ENCODE peak calls at places on chromosomes 6 and 20, in four cellular contexts. One of them, this sample, is unnamed. For H3K36me3, the result is how much of the 10 kb centered on the place peaks cover.

GRCh38 chr6:124076336-124077048 is 272.8 kb downstream of the NKAIN2 start:
- DNase-seq in HCT116: no peak
- DNase-seq in body of pancreas: no peak
- DNase-seq in Panc1: no peak
- DNase-seq in this sample: no peak

GRCh38 chr20:21339499-21339898 is 36.4 kb downstream of the XRN2 start:
- DNase-seq in HCT116: no peak
- DNase-seq in Panc1: no peak
- DNase-seq in body of pancreas: no peak
- DNase-seq in this sample: no peak

GRCh38 chr20:24673678-24674570 is 204.5 kb downstream of the SYNDIG1 start:
- DNase-seq in HCT116: no peak
- DNase-seq in Panc1: no peak
- DNase-seq in body of pancreas: no peak
- DNase-seq in this sample: no peak

GRCh38 chr6:101597711-101598110 is 204.2 kb downstream of the GRIK2 start:
- DNase-seq in body of pancreas: no peak
- DNase-seq in Panc1: no peak
- DNase-seq in HCT116: peak
- DNase-seq in this sample: no peak

GRCh38 chr6:37429352-37429750 is 3.7 kb upstream of the CMTR1 start:
- DNase-seq in body of pancreas: no peak
- DNase-seq in Panc1: no peak
- DNase-seq in HCT116: no peak
- DNase-seq in this sample: peak

GRCh38 chr6:18090349-18090786 is 32.1 kb downstream of the NHLRC1 start:
- DNase-seq in Panc1: no peak
- DNase-seq in HCT116: no peak
- DNase-seq in body of pancreas: no peak
- DNase-seq in this sample: no peak

GRCh38 chr6:28589234-28589951 is 63.7 kb downstream of the GPX5 start:
- DNase-seq in HCT116: peak
- DNase-seq in body of pancreas: peak
- DNase-seq in Panc1: peak
- DNase-seq in this sample: peak

GRCh38 chr6:30915591-30915946 is 1.5 kb downstream of the VARS2 start:
- DNase-seq in Panc1: no peak
- DNase-seq in body of pancreas: peak
- DNase-seq in HCT116: peak
- DNase-seq in this sample: no peak

GRCh38 chr6:18674346-18674745 is 287.2 kb downstream of the RNF144B start:
- DNase-seq in body of pancreas: no peak
- DNase-seq in HCT116: no peak
- DNase-seq in Panc1: no peak
- DNase-seq in this sample: no peak

GRCh38 chr6:1473598-1473997 is 84.2 kb downstream of the FOXF2 start:
- DNase-seq in Panc1: no peak
- DNase-seq in HCT116: no peak
- DNase-seq in body of pancreas: no peak
- DNase-seq in this sample: no peak

GRCh38 chr20:50859161-50859560 is 64.3 kb downstream of the BCAS4 start:
- DNase-seq in HCT116: no peak
- DNase-seq in body of pancreas: no peak
- DNase-seq in Panc1: no peak
- DNase-seq in this sample: no peak

GRCh38 chr6:3612341-3613041 is 139.0 kb downstream of the PXDC1 start:
- DNase-seq in Panc1: peak
- DNase-seq in HCT116: peak
- DNase-seq in body of pancreas: no peak
- DNase-seq in this sample: no peak

GRCh38 chr20:31475472-31476312 is 604 bp downstream of the REM1 start:
- DNase-seq in Panc1: no peak
- DNase-seq in body of pancreas: no peak
- DNase-seq in HCT116: no peak
- DNase-seq in this sample: no peak

GRCh38 chr6:100412872-100413271 is 51.8 kb downstream of the SIM1 start:
- DNase-seq in body of pancreas: no peak
- DNase-seq in HCT116: no peak
- DNase-seq in Panc1: no peak
- DNase-seq in this sample: no peak

GRCh38 chr6:116682334-116682712 is 1.3 kb downstream of the KPNA5 start:
- DNase-seq in Panc1: no peak
- DNase-seq in HCT116: no peak
- DNase-seq in body of pancreas: no peak
- DNase-seq in this sample: no peak

GRCh38 chr6:127933852-127934840 is 33.3 kb upstream of the THEMIS start:
- DNase-seq in body of pancreas: no peak
- DNase-seq in HCT116: no peak
- DNase-seq in Panc1: no peak
- DNase-seq in this sample: no peak

GRCh38 chr6:21538186-21538798 is 55.3 kb upstream of the SOX4 start:
- DNase-seq in Panc1: no peak
- DNase-seq in body of pancreas: peak
- DNase-seq in HCT116: no peak
- DNase-seq in this sample: no peak

GRCh38 chr20:37745553-37745952 is 51.7 kb downstream of the CTNNBL1 start:
- DNase-seq in Panc1: no peak
- DNase-seq in HCT116: no peak
- DNase-seq in body of pancreas: no peak
- DNase-seq in this sample: peak

GRCh38 chr6:138372711-138373463 is 4.8 kb upstream of the SMIM28 start:
- DNase-seq in HCT116: no peak
- DNase-seq in body of pancreas: no peak
- DNase-seq in Panc1: no peak
- DNase-seq in this sample: no peak

GRCh38 chr20:32072168-32072721 is 20.2 kb downstream of the HCK start:
- DNase-seq in HCT116: no peak
- DNase-seq in body of pancreas: no peak
- DNase-seq in Panc1: no peak
- DNase-seq in this sample: no peak

GRCh38 chr6:37919417-37920157 is 100.1 kb downstream of the ZFAND3 start:
- DNase-seq in Panc1: no peak
- DNase-seq in HCT116: no peak
- DNase-seq in body of pancreas: no peak
- DNase-seq in this sample: no peak

GRCh38 chr6:7147051-7147671 is 39.4 kb downstream of the RREB1 start:
- DNase-seq in body of pancreas: no peak
- DNase-seq in Panc1: no peak
- DNase-seq in HCT116: no peak
- DNase-seq in this sample: no peak

GRCh38 chr6:16805190-16805860 is 44.1 kb upstream of the ATXN1 start:
- DNase-seq in body of pancreas: peak
- DNase-seq in Panc1: no peak
- DNase-seq in HCT116: no peak
- DNase-seq in this sample: no peak

GRCh38 chr6:138572200-138572875 is 73.0 kb upstream of the NHSL1 start:
- DNase-seq in body of pancreas: peak
- DNase-seq in Panc1: no peak
- DNase-seq in HCT116: no peak
- DNase-seq in this sample: no peak

GRCh38 chr6:45946352-45946751 is 69.3 kb downstream of the CLIC5 start:
- DNase-seq in body of pancreas: no peak
- DNase-seq in HCT116: no peak
- DNase-seq in Panc1: no peak
- DNase-seq in this sample: no peak

GRCh38 chr6:14384175-14384949 is 266.8 kb downstream of the CD83 start:
- DNase-seq in HCT116: no peak
- DNase-seq in Panc1: no peak
- DNase-seq in body of pancreas: no peak
- DNase-seq in this sample: no peak

GRCh38 chr6:36615018-36615761 is 21.0 kb downstream of the SRSF3 start:
- DNase-seq in HCT116: peak
- DNase-seq in body of pancreas: peak
- DNase-seq in Panc1: no peak
- DNase-seq in this sample: no peak

GRCh38 chr6:84415068-84415467 is 187.6 kb upstream of the CEP162 start:
- DNase-seq in HCT116: no peak
- DNase-seq in Panc1: no peak
- DNase-seq in body of pancreas: no peak
- DNase-seq in this sample: no peak

GRCh38 chr6:85580878-85581267 is 12.8 kb downstream of the SNX14 start:
- DNase-seq in body of pancreas: peak
- DNase-seq in Panc1: no peak
- DNase-seq in HCT116: no peak
- DNase-seq in this sample: no peak

GRCh38 chr6:48476257-48476656 is 365.3 kb upstream of the PTCHD4 start:
- DNase-seq in body of pancreas: no peak
- DNase-seq in HCT116: no peak
- DNase-seq in Panc1: no peak
- DNase-seq in this sample: no peak

GRCh38 chr20:46021361-46022359 is 7.4 kb upstream of the SLC12A5 start:
- DNase-seq in Panc1: no peak
- DNase-seq in body of pancreas: peak
- DNase-seq in HCT116: no peak
- DNase-seq in this sample: peak

GRCh38 chr6:91081452-91082067 is 494.7 kb upstream of the MAP3K7 start:
- DNase-seq in Panc1: peak
- DNase-seq in HCT116: peak
- DNase-seq in body of pancreas: no peak
- DNase-seq in this sample: no peak

GRCh38 chr6:11110921-11111768 is at the start of gene ERVFRD-1:
- DNase-seq in Panc1: no peak
- DNase-seq in HCT116: no peak
- DNase-seq in body of pancreas: no peak
- DNase-seq in this sample: no peak
- H3K4me3 ChIP-seq in Panc1: no peak
- H3K4me3 ChIP-seq in HCT116: no peak
- H3K4me3 ChIP-seq in body of pancreas: no peak
- H3K4me3 ChIP-seq in this sample: no peak

DNA sequence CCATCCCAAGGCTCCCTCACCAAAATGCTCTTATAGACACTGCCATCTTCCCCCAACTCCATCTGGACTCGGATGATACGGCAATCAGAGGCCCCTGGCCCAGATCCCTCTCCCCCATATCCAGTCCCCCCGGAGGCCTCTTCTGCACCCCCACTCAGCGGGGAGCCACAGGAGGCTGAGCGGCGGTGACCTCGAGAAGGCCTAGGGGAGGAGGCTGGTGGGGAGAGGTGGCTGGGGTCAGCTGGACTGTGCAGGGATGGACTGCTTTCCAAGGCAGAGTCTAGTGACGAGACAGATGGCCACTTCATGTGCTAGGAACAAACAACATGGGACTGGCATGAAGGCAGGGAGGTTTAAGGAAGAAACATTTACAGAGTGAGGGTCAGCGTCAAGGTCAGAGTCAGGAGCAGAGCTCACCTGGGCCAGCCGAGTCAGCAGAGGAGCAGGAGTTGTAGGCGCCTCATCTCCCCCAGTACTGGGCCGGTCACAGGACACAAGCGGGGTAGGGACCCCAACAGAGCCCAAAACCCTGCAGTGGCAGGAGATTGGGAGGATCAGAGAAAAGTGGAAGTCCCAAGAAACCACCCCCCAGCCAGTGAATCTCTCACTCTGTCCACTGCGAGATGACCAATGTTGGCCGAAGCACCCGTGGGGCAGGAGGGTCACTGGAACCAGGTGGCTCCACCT is 3.7 kb downstream of the PFDN6 start:
- DNase-seq in body of pancreas: no peak
- DNase-seq in Panc1: no peak
- DNase-seq in HCT116: no peak
- DNase-seq in this sample: no peak
- H3K36me3 ChIP-seq in body of pancreas: under half
- H3K36me3 ChIP-seq in Panc1: under half
- H3K36me3 ChIP-seq in HCT116: under half
- H3K36me3 ChIP-seq in this sample: under half

GRCh38 chr6:160069459-160069858 is 52.2 kb upstream of the SLC22A1 start:
- DNase-seq in HCT116: no peak
- DNase-seq in Panc1: no peak
- DNase-seq in body of pancreas: no peak
- DNase-seq in this sample: no peak
- H3K4me3 ChIP-seq in HCT116: no peak
- H3K4me3 ChIP-seq in Panc1: no peak
- H3K4me3 ChIP-seq in body of pancreas: no peak
- H3K4me3 ChIP-seq in this sample: no peak

DNA sequence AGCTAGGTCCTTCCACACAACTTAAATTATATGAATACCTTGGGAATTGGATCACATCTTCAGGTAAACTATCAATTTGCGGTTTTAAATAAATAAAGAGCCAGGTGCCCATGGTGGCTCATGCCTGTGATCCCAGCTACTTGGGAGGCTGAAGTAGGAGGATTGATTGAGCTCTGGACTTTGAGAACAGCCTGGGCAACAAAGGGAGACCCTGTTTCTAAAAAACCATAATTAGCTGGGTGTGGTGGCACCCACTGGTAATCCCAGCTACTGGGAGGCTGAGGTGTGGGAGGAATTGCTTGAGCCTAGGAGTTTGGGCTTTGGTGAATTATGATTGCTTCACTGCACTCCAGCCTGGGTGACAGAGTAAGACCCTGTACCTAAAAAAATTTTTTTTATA is 3.4 kb downstream of the GMNN start:
- DNase-seq in body of pancreas: no peak
- DNase-seq in HCT116: no peak
- DNase-seq in Panc1: no peak
- DNase-seq in this sample: no peak
- H3K36me3 ChIP-seq in body of pancreas: under half
- H3K36me3 ChIP-seq in HCT116: under half
- H3K36me3 ChIP-seq in Panc1: under half
- H3K36me3 ChIP-seq in this sample: under half